ENCODE peak calls at places on chromosomes 13 and 19, in four cellular contexts. L is adrenal gland, U is IMR-90, G is H1. P is an unnamed sample.
A peak's percentile ranks its signal among the peaks of the same experiment; 100 is the strongest.

GRCh38 chr13:103184413-103184812 is 118.2 kb upstream of the SLC10A2 start:
- DNase-seq in L (no peak), U (no peak), G (no peak), P (no peak)

GRCh38 chr13:112748947-112749346 is 59.1 kb downstream of the ATP11A start:
- DNase-seq in U (no peak), L (peak; percentile 73), G (no peak), P (peak; percentile 37)

GRCh38 chr13:98570929-98571372 is 6.0 kb downstream of the STK24 start:
- DNase-seq in L (peak; percentile 59), G (no peak), U (no peak), P (peak; percentile 78)

GRCh38 chr19:47228168-47228936 is 2.6 kb downstream of the BBC3 start:
- DNase-seq in U (peak; percentile 17), L (peak; percentile 74), G (peak; percentile 72), P (peak; percentile 93)

GRCh38 chr13:88063741-88064140 is 392.6 kb downstream of the SLITRK5 start:
- DNase-seq in G (no peak), U (no peak), L (no peak), P (no peak)

GRCh38 chr19:30379841-30380610 is 7.8 kb downstream of the ZNF536 start:
- DNase-seq in U (no peak), L (no peak), G (no peak), P (no peak)

GRCh38 chr13:99930925-99931324 is 40.6 kb downstream of the ZIC5 start:
- DNase-seq in L (no peak), G (no peak), U (no peak), P (no peak)

GRCh38 chr13:23899555-23899954 is 2.3 kb upstream of the C1QTNF9B start:
- DNase-seq in U (peak; percentile 74), G (no peak), L (no peak), P (no peak)

GRCh38 chr19:23571175-23571574 is 115.8 kb downstream of the ZNF675 start:
- DNase-seq in L (no peak), U (no peak), G (no peak), P (no peak)

GRCh38 chr13:109288151-109288709 is 498.2 kb downstream of the IRS2 start:
- DNase-seq in G (no peak), L (no peak), U (peak; percentile 25), P (no peak)

GRCh38 chr13:74251778-74252519 is 117.7 kb upstream of the KLF12 start:
- DNase-seq in G (no peak), U (no peak), L (no peak), P (no peak)

GRCh38 chr13:48333976-48334375 is 30.4 kb downstream of the RB1 start:
- DNase-seq in G (no peak), U (peak; percentile 36), L (no peak), P (no peak)

GRCh38 chr19:3458229-3458555 is 22.1 kb downstream of the SMIM24 start:
- DNase-seq in L (no peak), G (no peak), U (no peak), P (no peak)

GRCh38 chr13:100280681-100281080 is 191.8 kb downstream of the PCCA start:
- DNase-seq in G (no peak), U (peak; percentile 14), L (no peak), P (no peak)

GRCh38 chr13:103100795-103101194 is 34.6 kb upstream of the SLC10A2 start:
- DNase-seq in U (no peak), L (no peak), G (no peak), P (no peak)

GRCh38 chr19:55210120-55210493 is 806 bp upstream of the PTPRH start:
- DNase-seq in G (no peak), L (peak; percentile 80), U (peak; percentile 98), P (no peak)

GRCh38 chr13:25771208-25771607 is 280.6 kb downstream of the SHISA2 start:
- DNase-seq in L (no peak), G (no peak), U (no peak), P (no peak)

GRCh38 chr19:42092350-42092749 is 16.4 kb downstream of the ZNF574 start:
- DNase-seq in L (peak; percentile 31), G (peak; percentile 78), U (no peak), P (no peak)

GRCh38 chr19:21569497-21569870 is 64.1 kb downstream of the ZNF429 start:
- DNase-seq in U (no peak), G (no peak), L (peak; percentile 82), P (no peak)

GRCh38 chr13:28473044-28473443 is 21.9 kb downstream of the FLT1 start:
- DNase-seq in G (no peak), U (no peak), L (no peak), P (no peak)

GRCh38 chr13:104694397-104694796 is 1628.2 kb upstream of the SLC10A2 start:
- DNase-seq in L (no peak), G (no peak), U (no peak), P (no peak)

GRCh38 chr13:111514646-111515617 is 194.5 kb downstream of the TEX29 start:
- DNase-seq in U (no peak), L (no peak), G (no peak), P (no peak)

GRCh38 chr13:44308352-44308751 is 65.3 kb upstream of the SERP2 start:
- DNase-seq in L (no peak), U (no peak), G (no peak), P (no peak)

GRCh38 chr13:52085416-52085815 is 43.5 kb downstream of the NEK5 start:
- DNase-seq in G (no peak), U (peak; percentile 86), L (no peak), P (no peak)

GRCh38 chr19:21022996-21023395 is 2.5 kb downstream of the ZNF430 start:
- DNase-seq in U (peak; percentile 66), G (no peak), L (peak; percentile 20), P (no peak)

GRCh38 chr13:80666782-80667537 is 326.0 kb upstream of the SPRY2 start:
- DNase-seq in L (no peak), U (no peak), G (no peak), P (no peak)

GRCh38 chr13:40787062-40787461 is 2.3 kb upstream of the SLC25A15 start:
- DNase-seq in G (no peak), L (no peak), U (peak; percentile 93), P (no peak)

GRCh38 chr13:102903659-102904407 is 58.0 kb downstream of the ERCC5 start:
- DNase-seq in G (no peak), U (peak; percentile 18), L (no peak), P (no peak)

GRCh38 chr13:45538382-45538781 is 73.6 kb downstream of the COG3 start:
- DNase-seq in G (no peak), U (no peak), L (no peak), P (no peak)
- TF ChIP-seq POLR2A in G (no peak), U (no peak), L (no peak), P (no peak)

DNA sequence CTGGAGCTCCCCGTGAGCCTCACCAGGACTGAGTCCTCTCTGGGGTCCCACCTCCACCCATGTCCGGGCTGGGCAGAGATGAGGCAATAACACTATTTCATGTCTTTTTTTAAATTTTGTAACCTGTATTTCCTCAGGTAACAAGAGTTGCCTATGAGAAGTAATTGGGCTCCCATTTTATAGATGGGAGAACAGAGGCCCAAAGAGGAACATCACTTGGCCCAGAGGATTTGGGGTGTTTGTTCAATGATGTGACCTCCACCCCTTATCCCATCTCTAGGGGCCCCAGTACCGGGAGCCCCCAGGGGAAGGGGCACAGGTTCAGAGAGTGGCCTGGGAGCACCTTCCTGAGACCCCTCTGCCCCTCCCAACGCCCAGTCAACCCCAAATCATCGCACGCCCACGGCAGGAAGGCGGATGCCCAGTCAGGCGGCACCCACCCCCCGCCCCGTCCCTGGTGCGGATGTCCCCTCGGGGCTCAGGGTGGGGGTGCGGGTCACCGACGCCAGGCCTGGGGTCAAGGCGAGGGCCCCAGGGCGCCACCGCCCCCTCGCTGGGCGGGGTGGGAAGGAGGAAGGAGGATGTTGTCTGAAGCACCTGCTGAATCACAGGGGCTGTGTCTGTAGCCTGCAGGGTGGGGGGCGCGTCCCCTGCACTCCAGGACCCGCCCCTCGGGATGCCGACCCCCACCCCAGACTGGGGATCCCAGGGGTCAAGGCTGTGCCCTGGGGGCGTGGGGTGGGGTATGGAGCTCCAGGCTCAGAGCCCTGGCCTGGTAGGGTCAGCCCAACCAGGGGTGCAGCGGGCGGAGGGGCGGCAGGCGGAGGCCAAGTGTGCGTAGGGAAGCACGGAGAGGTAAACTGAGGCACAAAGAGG is 9.0 kb upstream of the CIRBP start:
- DNase-seq in G (no peak), U (no peak), L (no peak), P (no peak)
- H3K4me3 ChIP-seq in G (peak overlapping the region; percentile 14), U (no peak overlapping the region), L (no peak overlapping the region), P (no peak overlapping the region)

GRCh38 chr19:35271546-35271945 is 2.8 kb downstream of the USF2 start:
- DNase-seq in G (no peak), U (no peak), L (no peak), P (no peak)

GRCh38 chr19:35272954-35273649 is 4.3 kb downstream of the USF2 start:
- DNase-seq in G (no peak), L (no peak), U (no peak), P (no peak)

GRCh38 chr19:35272122-35272715 is 3.5 kb downstream of the USF2 start:
- DNase-seq in L (no peak), G (no peak), U (no peak), P (no peak)

GRCh38 chr19:35274323-35274722 is 5.6 kb downstream of the USF2 start:
- DNase-seq in U (no peak), L (no peak), G (no peak), P (no peak)

GRCh38 chr19:35273686-35274259 is 5.0 kb downstream of the USF2 start:
- DNase-seq in U (no peak), L (no peak), G (no peak), P (no peak)
- TF ChIP-seq CTCF in U (no peak), L (no peak), G (no peak), P (no peak)

GRCh38 chr19:10625003-10625761 is at the start of gene SLC44A2:
- DNase-seq in G (peak; percentile 90), U (peak; percentile 35), L (peak; percentile 79), P (peak; percentile 94)
- TF ChIP-seq POLR2A in G (peak; percentile 98), U (no peak), L (no peak), P (no peak)

DNA sequence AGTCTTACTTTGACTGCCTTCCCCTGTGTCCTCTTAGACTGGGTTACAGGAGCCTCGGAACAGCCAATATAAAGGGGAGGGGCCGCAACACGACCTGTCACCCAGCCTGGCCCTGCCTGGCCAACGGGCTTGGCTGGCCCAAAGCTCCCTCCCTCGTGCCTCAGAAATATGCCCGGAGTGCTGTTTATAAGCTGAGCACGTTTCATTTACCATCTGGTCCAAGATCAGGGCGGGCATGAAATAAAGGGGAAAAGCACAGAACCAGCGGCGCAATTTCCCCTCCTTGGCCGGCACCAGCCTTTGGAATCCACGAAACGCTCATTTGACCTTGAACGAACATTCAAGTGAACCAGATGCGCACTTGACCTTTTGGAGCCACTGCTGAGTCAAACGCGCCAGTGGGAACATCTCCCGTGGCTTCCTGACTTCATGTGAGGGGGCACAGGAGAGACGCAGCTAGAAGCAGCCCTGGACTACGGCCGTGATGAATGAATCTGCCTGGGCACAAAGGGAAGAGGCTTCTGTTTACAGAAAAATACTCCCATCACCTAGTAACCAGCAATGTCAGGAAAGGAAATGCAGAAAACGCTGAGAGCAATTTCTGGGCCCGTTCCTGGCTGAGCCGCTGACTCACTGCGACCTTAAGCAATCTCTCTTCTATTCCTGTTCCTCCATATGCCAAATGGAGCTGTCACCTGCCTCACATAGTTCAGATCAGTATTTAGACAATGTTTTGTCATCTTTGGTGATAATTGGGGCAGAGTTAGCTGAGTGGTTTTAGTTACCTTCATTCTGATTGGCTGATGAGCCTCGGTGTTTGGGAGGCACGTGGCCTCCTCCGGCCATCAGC is 53.3 kb downstream of the RFX2 start:
- DNase-seq in L (peak; percentile 85), U (peak; percentile 91), G (no peak), P (peak; percentile 91)
- H3K4me3 ChIP-seq in L (no peak overlapping the region), U (no peak overlapping the region), G (no peak overlapping the region), P (no peak overlapping the region)

P was measured in lower leg skin.